ENCODE peak calls at places on chromosomes 6 and 20, in eight cellular contexts. Y, N, O, P, H, W, U and X are unnamed samples.

GRCh38 chr20:40984496-40984895 is 44.1 kb upstream of the TOP1 start:
- DNase-seq in Y (no peak), N (no peak), O (no peak), P (no peak), H (no peak), W (no peak), U (no peak), X (no peak)

GRCh38 chr6:36906539-36906938 is 20.8 kb downstream of the C6orf89 start:
- DNase-seq in Y (no peak), N (no peak), O (peak), P (no peak), H (no peak), W (peak), U (no peak), X (no peak)

GRCh38 chr20:46202758-46203509 is 84.8 kb downstream of the CD40 start:
- DNase-seq in Y (no peak), N (no peak), O (peak), P (no peak), H (no peak), W (no peak), U (no peak), X (no peak)

GRCh38 chr6:121436172-121436965 is 923 bp downstream of the GJA1 start:
- DNase-seq in Y (no peak), N (no peak), O (no peak), P (no peak), H (no peak), W (no peak), U (no peak), X (no peak)

GRCh38 chr6:143896096-143896880 is 32.0 kb downstream of the ZC2HC1B start:
- DNase-seq in Y (no peak), N (no peak), O (no peak), P (no peak), H (no peak), W (peak), U (no peak), X (no peak)

GRCh38 chr6:118317581-118318563 is 230.2 kb upstream of the PLN start:
- DNase-seq in Y (peak), N (no peak), O (no peak), P (peak), H (no peak), W (no peak), U (no peak), X (no peak)

GRCh38 chr6:47086051-47086770 is 44.1 kb upstream of the ADGRF1 start:
- DNase-seq in Y (no peak), N (no peak), O (no peak), P (no peak), H (no peak), W (no peak), U (no peak), X (no peak)

GRCh38 chr6:168333039-168333438 is 13.5 kb upstream of the DACT2 start:
- DNase-seq in Y (peak), N (no peak), O (no peak), P (no peak), H (no peak), W (no peak), U (no peak), X (no peak)

GRCh38 chr20:46246527-46246926 is 61.8 kb downstream of the CDH22 start:
- DNase-seq in Y (no peak), N (no peak), O (no peak), P (no peak), H (no peak), W (no peak), U (no peak), X (no peak)

GRCh38 chr6:10381133-10381829 is 33.6 kb downstream of the TFAP2A start:
- DNase-seq in Y (no peak), N (no peak), O (no peak), P (no peak), H (no peak), W (no peak), U (no peak), X (no peak)

GRCh38 chr20:52049001-52049731 is 142.4 kb downstream of the ZFP64 start:
- DNase-seq in Y (peak), N (no peak), O (no peak), P (peak), H (no peak), W (no peak), U (no peak), X (no peak)

GRCh38 chr20:62052842-62053464 is 12.7 kb downstream of the TAF4 start:
- DNase-seq in Y (no peak), N (no peak), O (peak), P (no peak), H (no peak), W (no peak), U (no peak), X (no peak)

GRCh38 chr6:169799474-169799926 is 48.1 kb downstream of the ERMARD start:
- DNase-seq in Y (no peak), N (no peak), O (no peak), P (no peak), H (no peak), W (no peak), U (no peak), X (no peak)

DNA sequence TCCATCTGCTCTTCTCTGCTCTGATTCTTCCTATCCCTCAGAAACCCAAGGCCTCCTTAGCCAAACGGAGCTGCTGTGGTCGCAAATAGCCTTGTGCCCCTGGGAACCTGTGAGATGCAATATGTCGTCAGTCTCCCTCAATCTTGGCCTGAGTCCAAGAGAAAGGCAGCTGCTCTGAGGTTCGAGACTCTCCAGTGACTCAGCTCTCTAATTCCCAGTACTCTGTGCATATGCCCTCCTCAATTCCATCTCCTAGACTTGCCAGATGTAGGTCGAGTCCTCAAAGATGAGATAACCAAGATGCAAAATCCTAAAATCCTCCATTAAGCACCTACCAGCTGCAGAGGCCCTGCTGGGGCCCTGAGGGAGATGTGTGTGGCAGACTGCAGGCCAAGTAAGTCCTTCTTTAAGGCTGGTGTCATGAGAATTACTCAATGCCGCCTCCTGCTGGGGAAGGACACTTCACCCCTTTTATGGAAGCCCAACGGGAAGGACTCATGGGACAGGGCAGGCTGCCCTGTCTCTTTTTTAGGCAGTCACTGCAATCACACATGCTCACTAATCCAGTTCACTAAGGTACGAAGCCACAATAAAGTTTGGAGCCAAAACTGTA is 28.5 kb downstream of the C6orf15 start:
- DNase-seq in Y (peak), N (no peak), O (peak), P (peak), H (no peak), W (peak), U (no peak), X (no peak)
- TF ChIP-seq CTCF in Y (peak), N (no peak), O (no peak), P (peak), H (peak), W (no peak), U (peak), X (peak)

DNA sequence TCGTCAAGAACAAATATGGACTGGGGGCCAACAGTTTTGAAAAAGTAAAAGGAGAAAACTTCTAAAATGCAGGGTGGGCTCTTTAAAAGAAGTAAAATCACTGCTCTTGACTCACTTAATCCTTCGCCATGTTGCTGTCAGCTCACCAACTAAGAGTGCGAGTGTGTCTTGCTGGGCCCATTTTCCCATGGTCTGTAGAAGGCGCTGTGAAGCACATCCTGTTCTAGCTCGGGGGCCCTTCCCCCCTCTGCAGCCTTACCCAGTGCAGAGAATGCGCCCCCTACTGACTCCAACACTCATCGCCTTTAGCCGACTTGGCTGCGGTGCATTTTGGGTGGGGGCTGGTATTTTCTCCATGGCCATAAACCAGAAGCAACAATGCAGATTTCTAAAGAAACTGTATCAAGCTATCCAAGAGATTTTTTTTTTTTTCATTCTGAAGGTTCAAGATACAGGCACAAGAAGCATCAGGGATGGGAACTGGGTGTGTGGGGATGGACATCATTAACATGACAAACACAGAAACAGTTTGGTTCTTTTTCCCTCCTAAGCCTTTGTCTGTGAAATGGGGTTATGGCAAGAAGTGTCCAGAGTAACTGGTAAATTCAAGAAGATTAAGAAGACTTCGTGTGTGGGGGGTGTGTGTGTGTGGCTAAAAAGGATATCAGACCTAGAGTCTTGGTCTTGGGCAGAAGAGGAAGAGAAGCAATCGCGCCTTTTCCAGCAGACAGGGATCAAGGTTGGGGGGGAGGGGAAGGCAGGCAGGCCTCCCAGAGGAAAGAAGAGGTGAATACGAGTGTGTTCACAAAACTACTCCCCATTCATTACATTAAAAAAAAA is 1.7 kb downstream of the ADNP start:
- DNase-seq in Y (peak), N (peak), O (peak), P (peak), H (peak), W (peak), U (peak), X (peak)
- TF ChIP-seq CTCF in Y (peak), N (peak), O (peak), P (peak), H (peak), W (peak), U (peak), X (peak)

GRCh38 chr6:23688650-23689049 is 437.4 kb upstream of the NRSN1 start:
- DNase-seq in Y (no peak), N (no peak), O (no peak), P (no peak), H (no peak), W (no peak), U (no peak), X (no peak)
- TF ChIP-seq CTCF in Y (no peak), N (no peak), O (no peak), P (no peak), H (no peak), W (no peak), U (no peak), X (no peak)

GRCh38 chr6:26157838-26158580 is 70.8 kb downstream of the HFE start:
- DNase-seq in Y (peak), N (peak), O (peak), P (peak), H (peak), W (peak), U (peak), X (peak)

GRCh38 chr6:26158581-26159416 is 71.6 kb downstream of the HFE start:
- DNase-seq in Y (peak), N (peak), O (peak), P (peak), H (peak), W (peak), U (peak), X (peak)

GRCh38 chr6:26157150-26157837 is 70.1 kb downstream of the HFE start:
- DNase-seq in Y (no peak), N (peak), O (peak), P (peak), H (peak), W (peak), U (peak), X (peak)

GRCh38 chr6:26161322-26161721 is 74.1 kb downstream of the HFE start:
- DNase-seq in Y (no peak), N (no peak), O (no peak), P (no peak), H (no peak), W (no peak), U (no peak), X (no peak)

DNA sequence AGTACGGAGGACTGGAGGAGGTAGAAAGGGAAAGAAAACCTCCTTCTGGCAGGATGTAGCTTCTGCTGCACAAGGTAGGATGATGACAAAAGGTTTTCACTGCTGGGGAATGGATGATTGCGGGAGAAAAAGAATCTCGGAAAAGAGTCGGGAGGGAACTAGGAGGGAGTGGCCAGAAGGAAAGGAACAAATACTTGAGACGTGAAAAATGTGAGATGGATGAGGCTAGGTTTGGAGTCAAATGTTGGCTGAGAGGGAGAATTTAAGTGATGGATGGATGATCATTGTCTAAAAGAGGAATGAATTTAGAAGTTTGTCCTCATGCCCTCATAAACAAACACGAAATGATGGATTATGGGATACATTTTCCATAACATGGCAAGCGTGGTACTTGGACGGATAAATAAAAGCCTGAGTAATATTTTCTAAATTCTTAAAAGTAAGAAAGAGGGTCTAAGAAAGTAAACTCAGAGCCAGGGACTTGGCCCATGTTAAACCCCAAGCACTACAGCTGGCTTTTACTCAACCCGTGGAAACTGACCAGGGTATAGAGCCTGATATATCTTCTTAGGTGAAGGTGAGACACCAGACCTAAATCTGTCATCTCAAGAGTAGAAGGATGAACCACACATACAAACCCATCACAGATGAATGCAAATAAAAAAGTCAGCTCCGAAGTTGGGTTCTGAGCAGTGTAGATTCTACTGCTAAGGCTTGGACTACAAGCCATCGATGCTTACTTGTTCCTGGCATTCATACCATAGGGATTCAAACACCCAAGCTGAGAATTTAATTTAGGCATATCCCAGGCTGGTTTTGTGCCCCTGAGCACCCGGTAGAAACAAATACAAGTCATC is 72.4 kb downstream of the HFE start:
- DNase-seq in Y (peak), N (no peak), O (no peak), P (no peak), H (peak), W (no peak), U (no peak), X (no peak)
- TF ChIP-seq CTCF in Y (no peak), N (no peak), O (no peak), P (no peak), H (no peak), W (no peak), U (no peak), X (no peak)

DNA sequence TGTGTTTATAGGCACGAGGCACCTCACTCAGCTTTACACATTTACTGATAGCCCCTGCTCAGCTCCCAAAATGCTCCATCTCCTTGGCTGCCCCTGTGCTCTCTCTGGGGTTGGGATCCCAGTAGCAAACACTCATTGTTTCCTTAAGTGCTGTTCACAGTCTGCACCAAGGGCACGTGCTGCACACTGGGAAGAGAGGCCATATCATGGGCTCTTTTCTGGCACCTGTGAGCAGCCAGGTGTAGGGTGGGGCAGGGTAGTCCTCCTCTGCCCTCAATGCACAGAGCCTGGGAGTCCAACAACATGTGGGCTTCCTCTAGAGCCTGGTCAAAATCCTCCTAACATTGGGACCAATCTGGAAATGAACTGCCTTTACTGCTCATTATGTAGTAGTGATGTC is 67.9 kb downstream of the BANF2 start:
- DNase-seq in Y (no peak), N (no peak), O (no peak), P (no peak), H (no peak), W (peak), U (no peak), X (no peak)
- TF ChIP-seq CTCF in Y (no peak), N (no peak), O (no peak), P (no peak), H (no peak), W (no peak), U (no peak), X (no peak)

GRCh38 chr6:145137425-145137824 is 597.9 kb downstream of the EPM2A start:
- DNase-seq in Y (peak), N (no peak), O (no peak), P (peak), H (no peak), W (no peak), U (no peak), X (no peak)
- TF ChIP-seq CTCF in Y (peak), N (no peak), O (no peak), P (no peak), H (peak), W (no peak), U (no peak), X (no peak)

GRCh38 chr6:38283734-38284362 is 355.9 kb downstream of the BTBD9 start:
- DNase-seq in Y (no peak), N (no peak), O (no peak), P (peak), H (no peak), W (no peak), U (no peak), X (no peak)
- TF ChIP-seq CTCF in Y (no peak), N (no peak), O (no peak), P (no peak), H (no peak), W (no peak), U (no peak), X (no peak)